ENCODE peak calls at places on chromosomes 7 and 10, in five cellular contexts. One of them, this sample, is unnamed.
A peak's percentile ranks its signal among the peaks of the same experiment; 100 is the strongest.

GRCh38 chr10:30747633-30748032 is 118.1 kb upstream of the LYZL2 start:
- DNase-seq in IMR-90: peak; percentile 78
- DNase-seq in A549: no peak
- DNase-seq in GM12878: peak; percentile 49
- DNase-seq in SK-N-SH: peak; percentile 40
- DNase-seq in this sample: no peak

GRCh38 chr7:84447636-84448293 is 253.2 kb upstream of the SEMA3A start:
- DNase-seq in IMR-90: no peak
- DNase-seq in A549: no peak
- DNase-seq in GM12878: no peak
- DNase-seq in SK-N-SH: no peak
- DNase-seq in this sample: no peak

GRCh38 chr10:98316661-98317060 is 48.7 kb upstream of the LOXL4 start:
- DNase-seq in IMR-90: peak; percentile 67
- DNase-seq in A549: no peak
- DNase-seq in GM12878: no peak
- DNase-seq in SK-N-SH: no peak
- DNase-seq in this sample: no peak

GRCh38 chr10:11331706-11332105 is 279.7 kb downstream of the USP6NL start:
- DNase-seq in IMR-90: peak; percentile 4
- DNase-seq in A549: no peak
- DNase-seq in GM12878: no peak
- DNase-seq in SK-N-SH: no peak
- DNase-seq in this sample: no peak

GRCh38 chr10:3478153-3478552 is 305.6 kb upstream of the PITRM1 start:
- DNase-seq in IMR-90: no peak
- DNase-seq in A549: no peak
- DNase-seq in GM12878: no peak
- DNase-seq in SK-N-SH: no peak
- DNase-seq in this sample: no peak

GRCh38 chr7:100897111-100897608 is 1.5 kb upstream of the ACHE start:
- DNase-seq in IMR-90: no peak
- DNase-seq in A549: no peak
- DNase-seq in GM12878: no peak
- DNase-seq in SK-N-SH: peak; percentile 87
- DNase-seq in this sample: peak; percentile 77

GRCh38 chr10:483266-483665 is 206.2 kb downstream of the DIP2C start:
- DNase-seq in IMR-90: no peak
- DNase-seq in A549: no peak
- DNase-seq in GM12878: no peak
- DNase-seq in SK-N-SH: no peak
- DNase-seq in this sample: no peak

GRCh38 chr7:39683216-39683845 is 60.0 kb downstream of the RALA start:
- DNase-seq in IMR-90: peak; percentile 75
- DNase-seq in A549: no peak
- DNase-seq in GM12878: no peak
- DNase-seq in SK-N-SH: no peak
- DNase-seq in this sample: no peak

GRCh38 chr7:44711528-44711927 is 37.1 kb upstream of the ZMIZ2 start:
- DNase-seq in IMR-90: no peak
- DNase-seq in A549: no peak
- DNase-seq in GM12878: no peak
- DNase-seq in SK-N-SH: no peak
- DNase-seq in this sample: peak; percentile 5

GRCh38 chr10:60943372-60944158 is 420 bp downstream of the RHOBTB1 start:
- DNase-seq in IMR-90: peak; percentile 40
- DNase-seq in A549: peak; percentile 42
- DNase-seq in GM12878: no peak
- DNase-seq in SK-N-SH: peak; percentile 78
- DNase-seq in this sample: peak; percentile 59

GRCh38 chr7:150959739-150960734 is 18.1 kb downstream of the KCNH2 start:
- DNase-seq in IMR-90: no peak
- DNase-seq in A549: no peak
- DNase-seq in GM12878: no peak
- DNase-seq in SK-N-SH: no peak
- DNase-seq in this sample: peak; percentile 96

GRCh38 chr7:135790371-135790977 is 41.9 kb upstream of the FAM180A start:
- DNase-seq in IMR-90: no peak
- DNase-seq in A549: no peak
- DNase-seq in GM12878: no peak
- DNase-seq in SK-N-SH: no peak
- DNase-seq in this sample: no peak

GRCh38 chr10:25797888-25798429 is 136.1 kb upstream of the MYO3A start:
- DNase-seq in IMR-90: no peak
- DNase-seq in A549: no peak
- DNase-seq in GM12878: no peak
- DNase-seq in SK-N-SH: no peak
- DNase-seq in this sample: no peak

GRCh38 chr10:31978158-31978483 is 49.5 kb upstream of the ARHGAP12 start:
- DNase-seq in IMR-90: no peak
- DNase-seq in A549: no peak
- DNase-seq in GM12878: no peak
- DNase-seq in SK-N-SH: no peak
- DNase-seq in this sample: no peak

GRCh38 chr10:72764151-72764550 is 72.2 kb downstream of the MCU start:
- DNase-seq in IMR-90: peak; percentile 83
- DNase-seq in A549: no peak
- DNase-seq in GM12878: no peak
- DNase-seq in SK-N-SH: no peak
- DNase-seq in this sample: no peak

GRCh38 chr10:92153-92552 is 43.1 kb upstream of the TUBB8 start:
- DNase-seq in IMR-90: no peak
- DNase-seq in A549: no peak
- DNase-seq in GM12878: no peak
- DNase-seq in SK-N-SH: no peak
- DNase-seq in this sample: no peak

GRCh38 chr10:28139138-28139537 is 140.3 kb upstream of the ODAD2 start:
- DNase-seq in IMR-90: no peak
- DNase-seq in A549: no peak
- DNase-seq in GM12878: no peak
- DNase-seq in SK-N-SH: no peak
- DNase-seq in this sample: no peak

GRCh38 chr10:116620423-116621400 is at the start of gene PNLIPRP2:
- DNase-seq in IMR-90: no peak
- DNase-seq in A549: no peak
- DNase-seq in GM12878: no peak
- DNase-seq in SK-N-SH: no peak
- DNase-seq in this sample: no peak

GRCh38 chr7:116454377-116454776 is 45.2 kb upstream of the CAV2 start:
- DNase-seq in IMR-90: no peak
- DNase-seq in A549: no peak
- DNase-seq in GM12878: no peak
- DNase-seq in SK-N-SH: no peak
- DNase-seq in this sample: no peak

GRCh38 chr7:109879429-109879828 is 1211.5 kb upstream of the LRRN3 start:
- DNase-seq in IMR-90: no peak
- DNase-seq in A549: no peak
- DNase-seq in GM12878: no peak
- DNase-seq in SK-N-SH: no peak
- DNase-seq in this sample: no peak

GRCh38 chr10:110413049-110413783 is 84.5 kb upstream of the DUSP5 start:
- DNase-seq in IMR-90: no peak
- DNase-seq in A549: no peak
- DNase-seq in GM12878: no peak
- DNase-seq in SK-N-SH: no peak
- DNase-seq in this sample: no peak

GRCh38 chr10:73043319-73043718 is 53.3 kb downstream of the P4HA1 start:
- DNase-seq in IMR-90: no peak
- DNase-seq in A549: no peak
- DNase-seq in GM12878: no peak
- DNase-seq in SK-N-SH: no peak
- DNase-seq in this sample: no peak

GRCh38 chr7:16786257-16786656 is 18.5 kb downstream of the AGR2 start:
- DNase-seq in IMR-90: no peak
- DNase-seq in A549: no peak
- DNase-seq in GM12878: no peak
- DNase-seq in SK-N-SH: no peak
- DNase-seq in this sample: no peak

GRCh38 chr10:71627956-71628355 is 91.6 kb downstream of the C10orf105 start:
- DNase-seq in IMR-90: no peak
- DNase-seq in A549: no peak
- DNase-seq in GM12878: no peak
- DNase-seq in SK-N-SH: no peak
- DNase-seq in this sample: no peak

GRCh38 chr7:140375808-140376730 is 22.3 kb downstream of the SLC37A3 start:
- DNase-seq in IMR-90: no peak
- DNase-seq in A549: no peak
- DNase-seq in GM12878: no peak
- DNase-seq in SK-N-SH: no peak
- DNase-seq in this sample: no peak

GRCh38 chr7:150372271-150373048 is 3.8 kb downstream of the REPIN1 start:
- DNase-seq in IMR-90: no peak
- DNase-seq in A549: no peak
- DNase-seq in GM12878: no peak
- DNase-seq in SK-N-SH: no peak
- DNase-seq in this sample: no peak

GRCh38 chr7:15685358-15686181 is 913 bp downstream of the MEOX2 start:
- DNase-seq in IMR-90: peak; percentile 34
- DNase-seq in A549: no peak
- DNase-seq in GM12878: no peak
- DNase-seq in SK-N-SH: peak; percentile 16
- DNase-seq in this sample: no peak

GRCh38 chr7:147182859-147183258 is 1066.3 kb downstream of the CNTNAP2 start:
- DNase-seq in IMR-90: peak; percentile 10
- DNase-seq in A549: no peak
- DNase-seq in GM12878: no peak
- DNase-seq in SK-N-SH: no peak
- DNase-seq in this sample: no peak

GRCh38 chr10:79904671-79905321 is 44.1 kb downstream of the SFTPD start:
- DNase-seq in IMR-90: peak; percentile 41
- DNase-seq in A549: no peak
- DNase-seq in GM12878: no peak
- DNase-seq in SK-N-SH: peak; percentile 71
- DNase-seq in this sample: peak; percentile 25

GRCh38 chr7:6453737-6454136 is 6.0 kb upstream of the DAGLB start:
- DNase-seq in IMR-90: peak; percentile 93
- DNase-seq in A549: peak; percentile 74
- DNase-seq in GM12878: no peak
- DNase-seq in SK-N-SH: no peak
- DNase-seq in this sample: no peak
- TF ChIP-seq RCOR1 in IMR-90: peak; percentile 64
- TF ChIP-seq RCOR1 in A549: no peak
- TF ChIP-seq RCOR1 in GM12878: no peak
- TF ChIP-seq RCOR1 in SK-N-SH: no peak
- TF ChIP-seq RCOR1 in this sample: no peak

GRCh38 chr10:46094197-46094500 is 48.1 kb upstream of the MSMB start:
- DNase-seq in IMR-90: no peak
- DNase-seq in A549: no peak
- DNase-seq in GM12878: no peak
- DNase-seq in SK-N-SH: no peak
- DNase-seq in this sample: no peak
- TF ChIP-seq RCOR1 in IMR-90: no peak
- TF ChIP-seq RCOR1 in A549: no peak
- TF ChIP-seq RCOR1 in GM12878: no peak
- TF ChIP-seq RCOR1 in SK-N-SH: no peak
- TF ChIP-seq RCOR1 in this sample: no peak

GRCh38 chr10:21315321-21316220 is 209.9 kb downstream of the SKIDA1 start:
- DNase-seq in IMR-90: peak; percentile 86
- DNase-seq in A549: peak; percentile 91
- DNase-seq in GM12878: no peak
- DNase-seq in SK-N-SH: peak; percentile 53
- DNase-seq in this sample: no peak
- TF ChIP-seq RCOR1 in IMR-90: no peak
- TF ChIP-seq RCOR1 in A549: no peak
- TF ChIP-seq RCOR1 in GM12878: no peak
- TF ChIP-seq RCOR1 in SK-N-SH: no peak
- TF ChIP-seq RCOR1 in this sample: no peak

GRCh38 chr7:88233828-88234227 is 14.0 kb upstream of the SRI start:
- DNase-seq in IMR-90: no peak
- DNase-seq in A549: no peak
- DNase-seq in GM12878: no peak
- DNase-seq in SK-N-SH: no peak
- DNase-seq in this sample: no peak
- TF ChIP-seq RCOR1 in IMR-90: no peak
- TF ChIP-seq RCOR1 in A549: no peak
- TF ChIP-seq RCOR1 in GM12878: no peak
- TF ChIP-seq RCOR1 in SK-N-SH: no peak
- TF ChIP-seq RCOR1 in this sample: no peak

DNA sequence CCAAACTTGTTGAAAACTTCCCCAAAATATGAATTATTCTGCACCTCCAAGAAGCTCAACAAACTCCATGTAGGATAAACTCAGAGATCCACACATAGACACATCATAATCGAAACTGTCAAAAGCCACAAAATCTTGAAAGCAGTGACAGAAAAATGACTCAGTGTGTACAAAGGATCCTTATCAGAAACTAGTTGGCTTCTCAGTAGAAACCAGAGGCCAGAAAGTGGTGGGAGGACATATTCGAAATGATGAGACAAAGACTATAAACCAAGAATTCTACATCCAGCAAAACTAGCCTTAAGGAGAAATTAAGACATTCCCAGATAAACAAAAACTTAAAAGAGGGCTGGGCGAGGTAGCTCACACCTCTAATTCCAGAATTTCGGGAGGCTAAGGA is 38.5 kb downstream of the MCMBP start:
- DNase-seq in IMR-90: no peak
- DNase-seq in A549: no peak
- DNase-seq in GM12878: no peak
- DNase-seq in SK-N-SH: no peak
- DNase-seq in this sample: no peak
- TF ChIP-seq RCOR1 in IMR-90: no peak
- TF ChIP-seq RCOR1 in A549: no peak
- TF ChIP-seq RCOR1 in GM12878: no peak
- TF ChIP-seq RCOR1 in SK-N-SH: no peak
- TF ChIP-seq RCOR1 in this sample: peak; percentile 92

This sample was measured in K562.